ENCODE peak calls at places on chromosomes 1 and 21, in six cellular contexts. One of them, this sample, is unnamed.

GRCh38 chr1:2953688-2954285 is 67.5 kb upstream of the ACTRT2 start:
- DNase-seq in CD4-positive, alpha-beta memory T cell: no peak
- DNase-seq in right lobe of liver: no peak
- DNase-seq in AG04450: no peak
- DNase-seq in mesendoderm: no peak
- DNase-seq in OCI-LY7: peak
- DNase-seq in this sample: peak

GRCh38 chr1:175715791-175716190 is 27.6 kb downstream of the TNR start:
- DNase-seq in CD4-positive, alpha-beta memory T cell: no peak
- DNase-seq in right lobe of liver: no peak
- DNase-seq in AG04450: no peak
- DNase-seq in mesendoderm: no peak
- DNase-seq in OCI-LY7: no peak
- DNase-seq in this sample: no peak

GRCh38 chr1:178101266-178101630 is 7.3 kb downstream of the RASAL2 start:
- DNase-seq in CD4-positive, alpha-beta memory T cell: no peak
- DNase-seq in right lobe of liver: no peak
- DNase-seq in AG04450: no peak
- DNase-seq in mesendoderm: peak
- DNase-seq in OCI-LY7: no peak
- DNase-seq in this sample: no peak

GRCh38 chr1:245735831-245736530 is 581.2 kb downstream of the KIF26B start:
- DNase-seq in CD4-positive, alpha-beta memory T cell: no peak
- DNase-seq in right lobe of liver: no peak
- DNase-seq in AG04450: no peak
- DNase-seq in mesendoderm: no peak
- DNase-seq in OCI-LY7: no peak
- DNase-seq in this sample: no peak

GRCh38 chr1:44294588-44295007 is 60.5 kb downstream of the ERI3 start:
- DNase-seq in CD4-positive, alpha-beta memory T cell: no peak
- DNase-seq in right lobe of liver: no peak
- DNase-seq in AG04450: peak
- DNase-seq in mesendoderm: peak
- DNase-seq in OCI-LY7: no peak
- DNase-seq in this sample: no peak

GRCh38 chr1:69967245-69967766 is 238.1 kb downstream of the LRRC40 start:
- DNase-seq in CD4-positive, alpha-beta memory T cell: no peak
- DNase-seq in right lobe of liver: no peak
- DNase-seq in AG04450: no peak
- DNase-seq in mesendoderm: peak
- DNase-seq in OCI-LY7: peak
- DNase-seq in this sample: no peak

GRCh38 chr1:93661829-93662474 is 19.7 kb downstream of the BCAR3 start:
- DNase-seq in CD4-positive, alpha-beta memory T cell: no peak
- DNase-seq in right lobe of liver: no peak
- DNase-seq in AG04450: peak
- DNase-seq in mesendoderm: peak
- DNase-seq in OCI-LY7: no peak
- DNase-seq in this sample: no peak

GRCh38 chr1:36359911-36360310 is 25.8 kb downstream of the STK40 start:
- DNase-seq in CD4-positive, alpha-beta memory T cell: peak
- DNase-seq in right lobe of liver: no peak
- DNase-seq in AG04450: no peak
- DNase-seq in mesendoderm: no peak
- DNase-seq in OCI-LY7: no peak
- DNase-seq in this sample: no peak

GRCh38 chr1:229158317-229159294 is 112.3 kb upstream of the RAB4A start:
- DNase-seq in CD4-positive, alpha-beta memory T cell: no peak
- DNase-seq in right lobe of liver: no peak
- DNase-seq in AG04450: no peak
- DNase-seq in mesendoderm: no peak
- DNase-seq in OCI-LY7: no peak
- DNase-seq in this sample: peak

GRCh38 chr1:227343727-227344551 is 25.6 kb upstream of the CDC42BPA start:
- DNase-seq in CD4-positive, alpha-beta memory T cell: no peak
- DNase-seq in right lobe of liver: no peak
- DNase-seq in AG04450: peak
- DNase-seq in mesendoderm: no peak
- DNase-seq in OCI-LY7: no peak
- DNase-seq in this sample: no peak

GRCh38 chr21:35641271-35642016 is 418.9 kb downstream of the SETD4 start:
- DNase-seq in CD4-positive, alpha-beta memory T cell: no peak
- DNase-seq in right lobe of liver: no peak
- DNase-seq in AG04450: no peak
- DNase-seq in mesendoderm: no peak
- DNase-seq in OCI-LY7: no peak
- DNase-seq in this sample: no peak

GRCh38 chr1:164562947-164563346 is 4.0 kb downstream of the PBX1 start:
- DNase-seq in CD4-positive, alpha-beta memory T cell: no peak
- DNase-seq in right lobe of liver: no peak
- DNase-seq in AG04450: no peak
- DNase-seq in mesendoderm: no peak
- DNase-seq in OCI-LY7: no peak
- DNase-seq in this sample: no peak

DNA sequence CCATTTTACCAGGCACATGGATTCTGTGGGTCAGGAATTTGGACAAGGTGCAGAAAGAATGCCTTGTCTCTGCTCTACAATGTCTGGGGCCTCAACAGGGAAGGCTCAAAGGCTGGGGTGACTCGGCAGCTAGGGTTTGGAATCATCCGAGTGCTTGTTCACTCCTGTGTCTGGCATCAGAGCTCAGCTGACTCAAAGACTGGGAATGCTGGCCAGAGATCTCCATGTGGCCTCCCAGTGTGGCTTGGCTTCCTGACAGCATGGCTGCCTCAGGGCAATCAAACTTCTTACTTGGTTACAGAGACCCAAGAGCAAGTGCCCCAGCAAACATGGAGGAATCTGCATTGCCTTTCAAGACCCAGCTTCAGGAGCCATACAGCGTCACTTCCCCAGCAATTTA is 110.5 kb downstream of the TOMM20 start:
- DNase-seq in CD4-positive, alpha-beta memory T cell: no peak
- DNase-seq in right lobe of liver: peak
- DNase-seq in AG04450: peak
- DNase-seq in mesendoderm: peak
- DNase-seq in OCI-LY7: no peak
- DNase-seq in this sample: no peak
- H3K4me3 ChIP-seq in CD4-positive, alpha-beta memory T cell: no peak
- H3K4me3 ChIP-seq in right lobe of liver: no peak
- H3K4me3 ChIP-seq in AG04450: no peak
- H3K4me3 ChIP-seq in mesendoderm: no peak
- H3K4me3 ChIP-seq in OCI-LY7: no peak
- H3K4me3 ChIP-seq in this sample: no peak

GRCh38 chr1:59669752-59670312 is 144.9 kb upstream of the HOOK1 start:
- DNase-seq in CD4-positive, alpha-beta memory T cell: no peak
- DNase-seq in right lobe of liver: no peak
- DNase-seq in AG04450: no peak
- DNase-seq in mesendoderm: peak
- DNase-seq in OCI-LY7: no peak
- DNase-seq in this sample: no peak
- H3K27ac ChIP-seq in CD4-positive, alpha-beta memory T cell: no peak
- H3K27ac ChIP-seq in right lobe of liver: no peak
- H3K27ac ChIP-seq in AG04450: no peak
- H3K27ac ChIP-seq in mesendoderm: peak
- H3K27ac ChIP-seq in OCI-LY7: no peak
- H3K27ac ChIP-seq in this sample: no peak

DNA sequence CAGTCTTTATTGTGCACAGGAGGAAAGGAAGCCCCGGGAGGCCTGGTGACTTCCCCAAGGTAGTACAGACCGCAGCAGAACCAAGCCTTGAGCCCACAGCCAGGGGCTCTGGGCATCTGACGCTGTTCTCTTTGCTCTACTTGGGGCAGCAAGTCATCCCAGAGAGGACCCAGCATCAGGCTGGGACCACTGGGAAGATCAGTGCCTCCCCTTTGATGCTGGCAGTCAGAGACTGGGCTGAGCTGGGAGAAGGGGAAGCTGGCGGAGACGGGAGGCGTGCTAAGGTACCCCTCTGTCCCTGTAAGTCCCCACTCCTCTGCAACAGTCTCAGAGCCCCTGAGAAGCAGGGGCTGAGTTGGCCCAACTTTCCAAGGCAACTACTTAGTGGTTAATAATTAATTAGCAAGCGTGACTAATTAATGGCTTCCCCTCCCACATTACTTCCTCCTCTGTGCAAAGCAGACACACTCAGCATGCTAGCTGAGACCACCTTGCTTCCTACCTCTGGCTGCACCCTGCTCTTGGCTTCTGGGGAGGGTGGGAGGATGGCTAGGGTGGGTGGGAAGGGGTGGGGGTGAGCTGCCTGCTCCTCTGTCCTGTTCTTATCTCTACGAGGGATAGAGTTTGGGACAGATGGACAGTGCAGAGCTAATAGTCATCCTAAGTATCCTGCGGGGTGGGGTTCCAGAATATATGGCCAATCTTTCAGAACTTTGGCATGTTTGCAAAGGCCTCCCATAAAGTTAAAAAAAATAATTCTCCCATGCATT is 1.3 kb downstream of the INAVA start:
- DNase-seq in CD4-positive, alpha-beta memory T cell: no peak
- DNase-seq in right lobe of liver: no peak
- DNase-seq in AG04450: no peak
- DNase-seq in mesendoderm: no peak
- DNase-seq in OCI-LY7: no peak
- DNase-seq in this sample: no peak
- H3K4me3 ChIP-seq in CD4-positive, alpha-beta memory T cell: no peak
- H3K4me3 ChIP-seq in right lobe of liver: no peak
- H3K4me3 ChIP-seq in AG04450: no peak
- H3K4me3 ChIP-seq in mesendoderm: no peak
- H3K4me3 ChIP-seq in OCI-LY7: no peak
- H3K4me3 ChIP-seq in this sample: peak

GRCh38 chr1:185058886-185059285 is 13.5 kb downstream of the RNF2 start:
- DNase-seq in CD4-positive, alpha-beta memory T cell: no peak
- DNase-seq in right lobe of liver: no peak
- DNase-seq in AG04450: no peak
- DNase-seq in mesendoderm: no peak
- DNase-seq in OCI-LY7: no peak
- DNase-seq in this sample: no peak
- H3K27ac ChIP-seq in CD4-positive, alpha-beta memory T cell: no peak
- H3K27ac ChIP-seq in right lobe of liver: no peak
- H3K27ac ChIP-seq in AG04450: no peak
- H3K27ac ChIP-seq in mesendoderm: no peak
- H3K27ac ChIP-seq in OCI-LY7: no peak
- H3K27ac ChIP-seq in this sample: no peak

This sample was measured in lower lobe of right lung.